ENCODE peak calls at places on chromosomes 3 and 15, in ten cellular contexts. C is CD4-positive, alpha-beta T cell; E is H9; F is cardiac muscle cell; X is NCI-H345; H is pulmonary artery endothelial cell; K is caudate nucleus; M is Right ventricle myocardium superior; W is stimulated activated CD8-positive, alpha-beta memory T cell treated with anti-CD3 and anti-CD28 coated beads, Interleukin-2, amount 100 ng/mL, for 1 hour; T is EL. G is an unnamed sample.

GRCh38 chr3:50125541-50126286 is 29.4 kb upstream of the SEMA3F start:
- DNase-seq in K (no peak), H (no peak), C (no peak), E (no peak), M (peak), X (no peak), F (no peak), T (no peak), W (no peak), G (no peak)

GRCh38 chr3:190773948-190774347 is 88.5 kb downstream of the GMNC start:
- DNase-seq in X (no peak), K (no peak), F (no peak), C (no peak), H (no peak), T (no peak), E (no peak), W (no peak), M (peak), G (no peak)

GRCh38 chr15:96359371-96359771 is 28.9 kb downstream of the NR2F2 start:
- DNase-seq in T (no peak), C (no peak), M (no peak), X (no peak), E (peak), K (no peak), W (no peak), F (no peak), H (no peak), G (no peak)

GRCh38 chr3:171379281-171379680 is 80.9 kb downstream of the TNIK start:
- DNase-seq in C (no peak), X (no peak), F (no peak), W (no peak), K (no peak), M (no peak), T (peak), H (no peak), E (no peak), G (peak)

GRCh38 chr3:71177375-71177774 is 406.2 kb downstream of the FOXP1 start:
- DNase-seq in M (no peak), C (no peak), K (no peak), W (no peak), T (no peak), X (no peak), E (no peak), H (no peak), F (no peak), G (no peak)

GRCh38 chr3:62462790-62463186 is 89.4 kb upstream of the FEZF2 start:
- DNase-seq in C (no peak), X (no peak), F (no peak), T (no peak), W (no peak), E (no peak), H (no peak), M (no peak), K (no peak), G (no peak)

GRCh38 chr3:79250746-79251145 is 517.1 kb downstream of the ROBO1 start:
- DNase-seq in H (no peak), F (no peak), C (no peak), T (no peak), M (no peak), K (no peak), W (no peak), E (no peak), X (no peak), G (no peak)

GRCh38 chr15:78951841-78952238 is 7.0 kb upstream of the CTSH start:
- DNase-seq in W (no peak), F (no peak), H (no peak), X (no peak), K (no peak), C (no peak), E (no peak), M (no peak), T (peak), G (no peak)

GRCh38 chr15:85615930-85616329 is 178.8 kb downstream of the KLHL25 start:
- DNase-seq in H (no peak), C (peak), E (peak), T (peak), M (no peak), W (no peak), K (no peak), F (peak), X (no peak), G (peak)

GRCh38 chr3:24520101-24520495 is 25.4 kb upstream of the THRB start:
- DNase-seq in T (no peak), C (no peak), F (no peak), W (no peak), H (no peak), E (no peak), K (no peak), X (no peak), M (no peak), G (no peak)